ENCODE peak calls at places on chromosomes 2 and 18, in five cellular contexts. W, M, X, C and P are unnamed samples.

GRCh38 chr18:76056467-76057194 is 438.4 kb downstream of the ZNF516 start:
- DNase-seq in C (no peak), W (no peak), M (no peak), X (no peak), P (no peak)

GRCh38 chr2:219219113-219219696 is 447 bp upstream of the ABCB6 start:
- DNase-seq in M (no peak), W (peak; percentile 28), C (peak; percentile 31), X (no peak), P (no peak)

GRCh38 chr2:238247841-238248440 is 8.1 kb upstream of the HES6 start:
- DNase-seq in C (no peak), X (no peak), W (no peak), M (no peak), P (no peak)

GRCh38 chr2:162734287-162734686 is 104.3 kb downstream of the KCNH7 start:
- DNase-seq in C (no peak), X (no peak), W (no peak), M (no peak), P (no peak)

GRCh38 chr2:40260437-40260836 is 191.5 kb downstream of the SLC8A1 start:
- DNase-seq in W (no peak), C (no peak), M (no peak), X (no peak), P (no peak)

GRCh38 chr18:616380-616995 is 19.7 kb downstream of the CLUL1 start:
- DNase-seq in X (no peak), M (no peak), C (peak; percentile 14), W (no peak), P (peak; percentile 22)

GRCh38 chr2:43323810-43324588 is 97.6 kb upstream of the ZFP36L2 start:
- DNase-seq in M (no peak), C (no peak), X (no peak), W (no peak), P (no peak)

GRCh38 chr18:77199707-77200106 is 49.9 kb upstream of the GALR1 start:
- DNase-seq in C (no peak), W (no peak), M (no peak), X (no peak), P (no peak)

GRCh38 chr2:234491281-234491680 is 5.6 kb downstream of the ARL4C start:
- DNase-seq in X (no peak), C (no peak), W (no peak), M (no peak), P (no peak)

GRCh38 chr18:36432880-36433279 is 135.4 kb downstream of the FHOD3 start:
- DNase-seq in C (no peak), X (no peak), M (no peak), W (no peak), P (no peak)

GRCh38 chr2:27672723-27673486 is 9.2 kb downstream of the SLC4A1AP start:
- DNase-seq in C (no peak), W (no peak), M (no peak), X (no peak), P (no peak)

GRCh38 chr2:169590804-169591203 is 6.7 kb downstream of the PPIG start:
- DNase-seq in X (no peak), M (no peak), W (no peak), C (no peak), P (no peak)

GRCh38 chr2:113212245-113213060 is 38.7 kb downstream of the PSD4 start:
- DNase-seq in M (no peak), X (no peak), W (no peak), C (no peak), P (no peak)

GRCh38 chr2:98374958-98375570 is 28.8 kb downstream of the CNGA3 start:
- DNase-seq in C (no peak), M (no peak), W (no peak), X (no peak), P (no peak)

GRCh38 chr18:79465392-79465991 is 69.8 kb downstream of the NFATC1 start:
- DNase-seq in C (no peak), X (no peak), M (peak; percentile 67), W (no peak), P (no peak)

GRCh38 chr18:39702888-39703287 is 2137.3 kb upstream of the CELF4 start:
- DNase-seq in X (no peak), M (no peak), C (no peak), W (no peak), P (peak; percentile 38)

GRCh38 chr18:80006726-80007125 is 18.4 kb upstream of the TXNL4A start:
- DNase-seq in X (no peak), M (no peak), C (no peak), W (no peak), P (no peak)

GRCh38 chr2:101410114-101410513 is 22.8 kb upstream of the CREG2 start:
- DNase-seq in W (no peak), X (no peak), M (no peak), C (no peak), P (no peak)

GRCh38 chr2:239027431-239028252 is 179.8 kb downstream of the TWIST2 start:
- DNase-seq in C (no peak), M (no peak), W (no peak), X (no peak), P (no peak)

GRCh38 chr18:62300359-62300963 is 24.6 kb upstream of the TNFRSF11A start:
- DNase-seq in M (no peak), W (no peak), C (no peak), X (no peak), P (no peak)

GRCh38 chr2:41294331-41294730 is 753.5 kb upstream of the PKDCC start:
- DNase-seq in W (no peak), M (no peak), C (no peak), X (no peak), P (no peak)

GRCh38 chr2:216465580-216466197 is 33.0 kb upstream of the RPL37A start:
- DNase-seq in M (no peak), W (no peak), X (no peak), C (no peak), P (no peak)

GRCh38 chr2:47198985-47199451 is 43.9 kb upstream of the STPG4 start:
- DNase-seq in X (peak; percentile 99), C (peak; percentile 86), W (no peak), M (no peak), P (no peak)

GRCh38 chr2:109205447-109205846 is 76.4 kb downstream of the SH3RF3 start:
- DNase-seq in X (no peak), W (no peak), M (no peak), C (no peak), P (no peak)

GRCh38 chr2:232502901-232503791 is 15.5 kb upstream of the ECEL1 start:
- DNase-seq in X (no peak), C (no peak), W (no peak), M (peak; percentile 41), P (no peak)